ENCODE peak calls at places on chromosomes 7 and 10, in ten cellular contexts. C is cardiac muscle cell; N is ovary; G is fibroblast of lung; K is transverse colon; X is tibial nerve; A is IMR-90; W is Panc1; M is esophagus squamous epithelium; F is CD8-positive, alpha-beta memory T cell. Z is an unnamed sample.

GRCh38 chr7:42091461-42092229 is 145.4 kb downstream of the GLI3 start:
- DNase-seq in G (peak; percentile 47), X (no peak), M (no peak), A (peak; percentile 64), N (no peak), K (no peak), F (no peak), W (no peak), C (peak; percentile 42), Z (no peak)

GRCh38 chr7:126716321-126716720 is 536.4 kb downstream of the GRM8 start:
- DNase-seq in K (no peak), C (no peak), X (no peak), F (no peak), W (no peak), A (no peak), N (no peak), G (no peak), M (no peak), Z (no peak)

GRCh38 chr7:28362812-28363211 is 49.5 kb upstream of the CREB5 start:
- DNase-seq in M (no peak), X (no peak), W (no peak), N (no peak), F (no peak), K (no peak), A (no peak), C (no peak), G (no peak), Z (no peak)

GRCh38 chr10:99368646-99369045 is 39.5 kb downstream of the CNNM1 start:
- DNase-seq in F (no peak), N (no peak), A (peak; percentile 43), C (no peak), M (no peak), W (no peak), K (no peak), G (no peak), X (no peak), Z (no peak)

GRCh38 chr10:24849537-24850299 is 102.7 kb downstream of the PRTFDC1 start:
- DNase-seq in G (no peak), X (no peak), F (no peak), A (no peak), W (no peak), M (no peak), N (no peak), C (no peak), K (no peak), Z (peak; percentile 40)

GRCh38 chr10:79984851-79985250 is 35.9 kb upstream of the SFTPD start:
- DNase-seq in W (no peak), G (no peak), N (no peak), K (peak; percentile 8), C (no peak), X (no peak), M (no peak), F (no peak), A (no peak), Z (peak; percentile 92)

GRCh38 chr10:73590881-73591577 is at the start of gene USP54:
- DNase-seq in A (peak; percentile 52), X (no peak), C (peak; percentile 25), M (no peak), G (peak; percentile 44), K (no peak), W (no peak), N (no peak), F (peak; percentile 19), Z (peak; percentile 75)

GRCh38 chr10:22442063-22442462 is 96.8 kb downstream of the SPAG6 start:
- DNase-seq in W (no peak), G (no peak), K (no peak), N (no peak), M (no peak), X (no peak), C (no peak), A (no peak), F (no peak), Z (no peak)

GRCh38 chr7:85074-85945 is 107.1 kb upstream of the FAM20C start:
- DNase-seq in C (peak; percentile 69), A (peak; percentile 54), W (no peak), N (no peak), G (peak; percentile 37), K (no peak), M (no peak), X (no peak), F (no peak), Z (no peak)

GRCh38 chr10:47440207-47440606 is 43.7 kb downstream of the ANXA8 start:
- DNase-seq in K (no peak), A (no peak), F (no peak), W (no peak), G (no peak), M (no peak), N (no peak), X (no peak), C (no peak), Z (no peak)

GRCh38 chr10:90968448-90969086 is 47.7 kb upstream of the ANKRD1 start:
- DNase-seq in A (peak; percentile 83), M (no peak), W (no peak), F (no peak), K (no peak), X (no peak), G (peak; percentile 83), N (no peak), C (no peak), Z (peak; percentile 49)

GRCh38 chr7:21944616-21945373 is 904 bp downstream of the CDCA7L start:
- DNase-seq in N (peak; percentile 52), G (no peak), K (peak; percentile 76), W (peak; percentile 30), C (peak; percentile 47), M (no peak), F (peak; percentile 33), X (no peak), A (peak; percentile 5), Z (no peak)

GRCh38 chr10:122725768-122726167 is 26.1 kb upstream of the C10orf120 start:
- DNase-seq in X (no peak), M (no peak), G (no peak), C (no peak), F (no peak), W (no peak), A (no peak), N (no peak), K (no peak), Z (no peak)

GRCh38 chr10:5776881-5777197 is 36.4 kb downstream of the GDI2 start:
- DNase-seq in N (no peak), K (no peak), M (no peak), W (no peak), F (no peak), A (peak; percentile 71), G (peak; percentile 59), C (no peak), X (no peak), Z (peak; percentile 2)

GRCh38 chr10:105718207-105718995 is 1077.3 kb downstream of the SORCS3 start:
- DNase-seq in A (no peak), C (no peak), N (no peak), X (no peak), M (no peak), G (no peak), K (no peak), W (no peak), F (no peak), Z (no peak)

GRCh38 chr7:151637781-151638261 is 118.1 kb upstream of the RHEB start:
- DNase-seq in X (no peak), G (peak; percentile 85), N (no peak), A (peak; percentile 52), F (no peak), M (no peak), K (no peak), W (no peak), C (peak; percentile 51), Z (no peak)
- H3K27ac ChIP-seq in X (no peak overlapping the region), G (no peak overlapping the region), N (no peak overlapping the region), A (peak overlapping the region; percentile 24), F (no peak overlapping the region), M (peak overlapping the region; percentile 72), K (peak overlapping the region; percentile 57), W (peak overlapping the region; percentile 19), C (peak overlapping the region; percentile 82), Z (no peak overlapping the region)

GRCh38 chr7:44576228-44576627 is 2.5 kb upstream of the DDX56 start:
- DNase-seq in N (no peak), X (no peak), W (no peak), A (no peak), C (no peak), G (no peak), M (no peak), F (no peak), K (no peak), Z (no peak)

GRCh38 chr7:44580945-44581344 is 1.1 kb downstream of the TMED4 start:
- DNase-seq in G (no peak), X (no peak), W (no peak), A (no peak), K (peak; percentile 44), M (no peak), N (no peak), C (no peak), F (no peak), Z (no peak)

GRCh38 chr7:44583145-44583544 is 1.1 kb upstream of the TMED4 start:
- DNase-seq in X (no peak), K (no peak), G (no peak), F (no peak), C (no peak), M (no peak), A (no peak), N (no peak), W (no peak), Z (no peak)

GRCh38 chr7:44581907-44582603 is at the start of gene TMED4:
- DNase-seq in X (peak; percentile 99), A (peak; percentile 98), M (peak; percentile 93), W (peak; percentile 97), N (peak; percentile 100), C (peak; percentile 99), K (peak; percentile 100), F (peak; percentile 100), G (peak; percentile 99), Z (peak; percentile 87)

GRCh38 chr7:44581426-44581906 is 565 bp downstream of the TMED4 start:
- DNase-seq in N (no peak), C (no peak), W (no peak), F (peak; percentile 60), M (no peak), G (peak; percentile 18), A (no peak), X (no peak), K (peak; percentile 53), Z (no peak)
- H3K27ac ChIP-seq in N (peak overlapping the region; percentile 98), C (peak overlapping the region; percentile 88), W (peak overlapping the region; percentile 90), F (peak overlapping the region; percentile 99), M (peak overlapping the region; percentile 99), G (peak overlapping the region; percentile 83), A (peak overlapping the region; percentile 81), X (peak overlapping the region; percentile 97), K (peak overlapping the region; percentile 91), Z (peak overlapping the region; percentile 87)

GRCh38 chr10:86233131-86233530 is 133.5 kb downstream of the GRID1 start:
- DNase-seq in C (no peak), M (no peak), A (no peak), G (no peak), F (no peak), K (no peak), X (no peak), W (no peak), N (no peak), Z (no peak)
- H3K27ac ChIP-seq in C (no peak overlapping the region), M (no peak overlapping the region), A (no peak overlapping the region), G (no peak overlapping the region), F (no peak overlapping the region), K (no peak overlapping the region), X (no peak overlapping the region), W (no peak overlapping the region), N (no peak overlapping the region), Z (no peak overlapping the region)

DNA sequence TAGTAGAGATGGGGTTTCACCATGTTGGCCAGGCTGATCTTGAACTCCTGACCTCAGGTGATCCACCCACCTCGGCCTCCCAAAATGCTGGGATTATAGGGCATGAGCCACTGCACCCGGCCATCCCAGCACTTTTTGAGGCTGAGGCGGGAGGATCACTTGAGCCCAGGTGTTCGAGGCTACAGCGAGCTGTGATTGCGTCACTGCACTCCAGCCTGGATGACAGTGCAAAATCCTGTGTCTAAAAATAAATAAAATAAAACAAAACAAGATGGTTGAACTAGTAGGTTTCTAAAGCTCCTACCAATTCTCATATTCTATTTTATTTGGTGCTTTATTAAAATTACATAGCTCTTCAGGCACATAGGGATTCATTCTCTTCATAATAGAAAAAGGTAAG is 890.3 kb upstream of the AUTS2 start:
- DNase-seq in K (no peak), F (no peak), N (no peak), A (no peak), X (no peak), W (no peak), C (no peak), M (no peak), G (no peak), Z (no peak)
- H3K27ac ChIP-seq in K (no peak overlapping the region), F (no peak overlapping the region), N (no peak overlapping the region), A (no peak overlapping the region), X (no peak overlapping the region), W (no peak overlapping the region), C (no peak overlapping the region), M (no peak overlapping the region), G (no peak overlapping the region), Z (no peak overlapping the region)